ENCODE peak calls at places on chromosomes 7 and 10, in eight cellular contexts. Z is A172; Q is HuH-7; Y is stimulated activated CD8-positive, alpha-beta memory T cell treated with anti-CD3 and anti-CD28 coated beads, Interleukin-4, amount 100 ng/mL, for 1 hour; K is NCI-H526; D is NCI-H460; P is GOT3; A is nucleus accumbens. L is an unnamed sample.

GRCh38 chr10:59299933-59300332 is 62.4 kb downstream of the FAM13C start:
- DNase-seq in P (no peak), D (no peak), K (no peak), A (no peak), Y (no peak), Q (no peak), Z (no peak), L (no peak)

GRCh38 chr7:70833726-70834125 is 298.2 kb upstream of the GALNT17 start:
- DNase-seq in K (no peak), Z (peak; percentile 94), Y (no peak), Q (no peak), D (no peak), A (no peak), P (no peak), L (no peak)

GRCh38 chr10:84166620-84167288 is 6.8 kb upstream of the GPR15LG start:
- DNase-seq in D (no peak), A (no peak), P (no peak), Y (no peak), Z (no peak), Q (no peak), K (no peak), L (no peak)

GRCh38 chr10:105756386-105756785 is 1115.3 kb downstream of the SORCS3 start:
- DNase-seq in D (no peak), Q (no peak), Y (no peak), A (no peak), P (no peak), K (no peak), Z (no peak), L (no peak)

GRCh38 chr7:3260425-3260762 is 40.7 kb upstream of the SDK1 start:
- DNase-seq in Y (no peak), K (no peak), A (no peak), D (peak; percentile 22), Z (peak; percentile 62), Q (no peak), P (no peak), L (no peak)

GRCh38 chr7:64192148-64192704 is 14.8 kb upstream of the ZNF735 start:
- DNase-seq in Z (no peak), D (no peak), P (no peak), A (no peak), Q (no peak), Y (no peak), K (no peak), L (no peak)

GRCh38 chr7:904847-905246 is 28.5 kb downstream of the GET4 start:
- DNase-seq in D (peak; percentile 38), K (no peak), Z (peak; percentile 80), A (no peak), Q (no peak), P (no peak), Y (no peak), L (no peak)

GRCh38 chr7:20529260-20529659 is 86.2 kb upstream of the ABCB5 start:
- DNase-seq in Z (no peak), A (no peak), K (no peak), D (no peak), Q (no peak), P (no peak), Y (no peak), L (no peak)

GRCh38 chr10:110637558-110638053 is 6.5 kb upstream of the RBM20 start:
- DNase-seq in Z (peak; percentile 36), Y (no peak), P (no peak), K (peak; percentile 12), D (no peak), Q (no peak), A (no peak), L (no peak)

GRCh38 chr10:100978896-100979185 is 8.5 kb downstream of the MRPL43 start:
- DNase-seq in A (no peak), Y (no peak), K (no peak), D (no peak), P (no peak), Q (no peak), Z (no peak), L (no peak)

GRCh38 chr7:143008007-143008901 is 18.7 kb downstream of the OR9A2 start:
- DNase-seq in K (peak; percentile 85), D (peak; percentile 73), A (peak; percentile 34), P (peak; percentile 15), Q (peak; percentile 72), Z (peak; percentile 48), Y (peak; percentile 66), L (peak; percentile 80)

GRCh38 chr10:12221323-12222298 is 25.6 kb downstream of the CDC123 start:
- DNase-seq in K (no peak), Q (no peak), Z (peak; percentile 51), P (no peak), A (no peak), D (no peak), Y (no peak), L (no peak)

GRCh38 chr10:106573106-106573505 is 591.4 kb downstream of the SORCS1 start:
- DNase-seq in Z (peak; percentile 57), D (no peak), Y (no peak), A (no peak), Q (no peak), K (no peak), P (no peak), L (no peak)